ENCODE peak calls at places on chromosomes 12 and 14, in five cellular contexts. Y is lower lobe of right lung; Q is effector memory CD4-positive, alpha-beta T cell; G is foreskin fibroblast; X is neural progenitor cell. Z is an unnamed sample.

GRCh38 chr12:92047058-92047826 is 98.4 kb downstream of the BTG1 start:
- DNase-seq in Q (no peak), G (no peak), Y (no peak), X (no peak), Z (no peak)

GRCh38 chr12:119334459-119335170 is at the start of gene CCDC60:
- DNase-seq in Y (peak; percentile 50), Q (no peak), G (no peak), X (peak; percentile 96), Z (peak; percentile 64)

GRCh38 chr14:76595266-76595665 is 166.0 kb upstream of the VASH1 start:
- DNase-seq in Y (no peak), Q (no peak), X (no peak), G (no peak), Z (no peak)

GRCh38 chr12:130546494-130546893 is 169.6 kb downstream of the RIMBP2 start:
- DNase-seq in G (no peak), Y (no peak), Q (no peak), X (no peak), Z (no peak)

GRCh38 chr14:99033951-99034350 is 238.0 kb downstream of the BCL11B start:
- DNase-seq in Y (no peak), G (no peak), X (no peak), Q (no peak), Z (no peak)

GRCh38 chr12:79681008-79681590 is 9.7 kb downstream of the PAWR start:
- DNase-seq in G (peak; percentile 60), Y (no peak), Q (no peak), X (no peak), Z (no peak)

GRCh38 chr12:93844385-93844784 is 167.2 kb downstream of the CRADD start:
- DNase-seq in G (no peak), X (no peak), Y (no peak), Q (no peak), Z (no peak)

GRCh38 chr12:23895792-23896218 is 53.7 kb downstream of the SOX5 start:
- DNase-seq in X (peak; percentile 93), G (no peak), Y (no peak), Q (no peak), Z (no peak)

GRCh38 chr12:38154096-38155019 is 162.2 kb upstream of the ALG10B start:
- DNase-seq in Q (no peak), Y (no peak), G (no peak), X (no peak), Z (peak; percentile 57)

GRCh38 chr14:20403521-20403920 is 9.8 kb downstream of the TEP1 start:
- DNase-seq in X (no peak), G (no peak), Q (no peak), Y (no peak), Z (no peak)

GRCh38 chr12:57118711-57119271 is 7.6 kb upstream of the STAT6 start:
- DNase-seq in Q (no peak), Y (no peak), X (no peak), G (no peak), Z (no peak)

GRCh38 chr14:56334458-56334857 is 216.2 kb downstream of the PELI2 start:
- DNase-seq in X (no peak), G (no peak), Q (no peak), Y (no peak), Z (no peak)

GRCh38 chr14:78154827-78155226 is 15.3 kb upstream of the NRXN3 start:
- DNase-seq in G (no peak), Q (no peak), Y (no peak), X (peak; percentile 53), Z (no peak)

GRCh38 chr12:110475426-110475825 is 6.8 kb downstream of the FAM216A start:
- DNase-seq in G (no peak), X (no peak), Q (no peak), Y (no peak), Z (no peak)

GRCh38 chr14:72907886-72908285 is 14.0 kb upstream of the DPF3 start:
- DNase-seq in Y (no peak), G (peak; percentile 67), X (no peak), Q (no peak), Z (no peak)

GRCh38 chr12:116955382-116956021 is 44.8 kb downstream of the FBXW8 start:
- DNase-seq in G (no peak), Y (peak; percentile 67), Q (no peak), X (no peak), Z (peak; percentile 71)

GRCh38 chr12:131834798-131835615 is 6.8 kb downstream of the MMP17 start:
- DNase-seq in G (no peak), Q (no peak), X (no peak), Y (no peak), Z (no peak)

DNA sequence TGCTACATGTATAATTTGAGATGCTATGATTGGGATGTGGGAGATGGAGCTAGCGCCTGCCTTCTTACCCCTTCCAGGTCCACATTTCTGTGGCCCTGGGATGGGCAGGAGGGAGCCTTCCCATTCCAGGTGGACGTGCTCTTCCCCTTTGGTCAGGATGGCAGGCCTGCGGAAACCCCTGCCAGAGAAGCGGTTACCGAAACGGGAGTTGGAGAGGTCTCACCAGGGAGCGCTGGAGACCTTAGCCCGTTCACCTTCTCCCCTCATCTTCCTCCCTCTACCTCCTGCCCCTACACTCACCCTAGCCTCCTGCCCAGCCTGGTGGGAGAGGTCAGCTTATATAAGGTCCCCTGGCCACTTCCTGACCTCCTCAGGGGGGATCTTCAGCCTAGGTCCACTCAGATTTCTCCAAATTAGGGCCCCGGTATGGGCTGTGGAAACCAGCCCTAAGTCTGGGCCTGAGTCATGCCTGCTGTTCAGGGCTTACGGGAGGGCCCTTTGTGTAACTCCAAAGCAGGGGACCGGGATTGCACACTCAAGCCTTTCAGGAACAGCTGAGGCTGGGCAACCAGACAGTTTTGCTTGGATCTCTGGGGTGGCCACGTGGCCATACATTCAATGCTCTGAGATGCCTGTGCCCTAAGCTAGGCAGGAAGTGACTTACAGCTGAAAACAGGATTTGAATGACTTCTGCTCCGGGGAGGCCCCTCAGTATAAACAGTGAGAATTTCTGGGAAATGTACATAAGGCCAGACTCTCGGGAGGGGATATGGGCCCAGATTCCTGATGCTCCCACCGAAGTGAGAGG is 10.2 kb upstream of the MEG3 start:
- DNase-seq in Q (no peak), Y (no peak), X (no peak), G (peak; percentile 44), Z (no peak)
- H3K4me3 ChIP-seq in Q (no peak overlapping the region), Y (no peak overlapping the region), X (no peak overlapping the region), G (no peak overlapping the region), Z (no peak overlapping the region)

DNA sequence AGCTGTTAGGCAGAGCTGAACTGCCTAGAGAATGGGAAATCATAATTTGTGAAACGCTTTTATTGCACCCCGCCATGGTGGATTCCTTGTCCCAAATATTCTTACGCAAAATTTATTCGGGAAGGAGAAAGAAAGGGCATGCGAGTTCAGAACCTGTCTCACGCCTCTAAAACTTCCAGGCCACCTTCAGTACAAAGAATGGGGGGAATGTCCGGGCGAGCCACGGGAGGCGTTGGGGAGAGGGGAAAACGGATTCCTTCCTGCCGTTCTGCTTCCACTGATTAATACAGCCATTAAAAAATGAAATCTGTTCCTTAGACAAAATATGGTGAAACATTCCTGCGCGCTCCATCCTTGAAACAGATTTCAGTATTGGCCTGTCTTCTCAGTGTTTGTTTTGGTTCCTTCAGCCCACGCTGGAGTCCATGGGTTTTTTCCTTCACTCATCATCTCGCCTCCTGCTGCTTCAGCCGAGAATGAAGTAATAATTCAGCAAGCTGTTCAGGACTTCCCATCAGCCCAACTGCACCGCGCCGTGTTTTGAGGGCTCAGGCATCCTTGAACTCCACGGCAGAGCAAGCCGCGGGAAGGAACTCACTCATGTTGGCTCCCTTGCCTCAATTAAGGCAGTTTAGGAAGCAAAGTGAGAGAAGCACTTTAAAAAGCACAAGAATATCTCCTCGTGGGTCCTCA is 47.7 kb upstream of the CDKN3 start:
- DNase-seq in Y (no peak), G (peak; percentile 60), Q (no peak), X (no peak), Z (no peak)
- H3K4me3 ChIP-seq in Y (peak overlapping the region; percentile 3), G (peak overlapping the region; percentile 34), Q (no peak overlapping the region), X (no peak overlapping the region), Z (peak overlapping the region; percentile 2)

GRCh38 chr14:94077111-94077821 is 3.7 kb downstream of the DDX24 start:
- DNase-seq in Y (no peak), X (no peak), Q (no peak), G (no peak), Z (no peak)
- H3K4me3 ChIP-seq in Y (peak overlapping the region; percentile 85), X (no peak overlapping the region), Q (peak overlapping the region; percentile 39), G (peak overlapping the region; percentile 14), Z (peak overlapping the region; percentile 84)

GRCh38 chr12:69881771-69882170 is 56.7 kb downstream of the MYRFL start:
- DNase-seq in G (no peak), Y (no peak), Q (no peak), X (no peak), Z (no peak)

GRCh38 chr12:69886715-69887114 is 61.7 kb downstream of the MYRFL start:
- DNase-seq in G (no peak), Q (no peak), X (no peak), Y (no peak), Z (no peak)

GRCh38 chr12:69884386-69884785 is 59.4 kb downstream of the MYRFL start:
- DNase-seq in Y (no peak), X (no peak), G (no peak), Q (no peak), Z (no peak)

GRCh38 chr12:69885656-69886055 is 60.6 kb downstream of the MYRFL start:
- DNase-seq in Y (no peak), Q (no peak), X (no peak), G (no peak), Z (no peak)

GRCh38 chr12:69886101-69886500 is 61.1 kb downstream of the MYRFL start:
- DNase-seq in Q (no peak), X (no peak), G (no peak), Y (no peak), Z (no peak)
- H3K4me3 ChIP-seq in Q (no peak overlapping the region), X (no peak overlapping the region), G (no peak overlapping the region), Y (no peak overlapping the region), Z (no peak overlapping the region)

GRCh38 chr14:105397350-105397931 is 897 bp upstream of the TEX22 start:
- DNase-seq in Q (no peak), G (no peak), Y (no peak), X (no peak), Z (no peak)
- H3K4me3 ChIP-seq in Q (peak overlapping the region; percentile 92), G (peak overlapping the region; percentile 72), Y (peak overlapping the region; percentile 90), X (no peak overlapping the region), Z (peak overlapping the region; percentile 89)

GRCh38 chr12:89210277-89210676 is 142.0 kb downstream of the DUSP6 start:
- DNase-seq in Q (no peak), X (peak; percentile 33), Y (no peak), G (no peak), Z (no peak)

GRCh38 chr12:89211456-89211855 is 140.8 kb downstream of the DUSP6 start:
- DNase-seq in X (no peak), G (no peak), Q (no peak), Y (no peak), Z (no peak)

GRCh38 chr12:89206375-89206774 is 145.9 kb downstream of the DUSP6 start:
- DNase-seq in Y (no peak), G (no peak), X (no peak), Q (no peak), Z (no peak)

GRCh38 chr12:89205517-89205916 is 146.8 kb downstream of the DUSP6 start:
- DNase-seq in Y (no peak), X (no peak), Q (no peak), G (no peak), Z (no peak)

DNA sequence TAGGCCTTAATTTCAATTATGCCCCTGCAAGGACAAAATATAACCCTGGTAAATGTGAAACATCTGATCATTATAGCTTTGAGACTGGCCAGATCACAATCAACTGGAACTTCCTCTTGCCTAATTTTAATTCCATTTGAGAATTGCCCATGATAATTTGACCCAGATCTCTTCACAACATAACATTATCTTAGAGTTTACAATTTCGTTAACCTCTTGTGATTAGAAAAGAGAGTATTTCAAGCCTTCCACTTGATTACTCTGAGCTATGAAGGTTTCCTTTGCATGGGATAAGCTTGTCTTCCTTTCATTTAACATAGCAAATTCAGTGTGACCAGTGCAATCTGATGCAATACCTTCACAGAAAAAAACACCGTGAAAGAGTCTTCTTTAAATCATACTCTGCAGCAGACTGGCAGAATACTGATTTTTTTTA is 143.6 kb downstream of the DUSP6 start:
- DNase-seq in Y (no peak), X (no peak), Q (no peak), G (no peak), Z (no peak)
- H3K4me3 ChIP-seq in Y (no peak overlapping the region), X (no peak overlapping the region), Q (no peak overlapping the region), G (no peak overlapping the region), Z (no peak overlapping the region)

GRCh38 chr14:51304428-51304827 is 64.4 kb downstream of the TMX1 start:
- DNase-seq in Y (no peak), G (no peak), Q (no peak), X (no peak), Z (no peak)
- H3K4me3 ChIP-seq in Y (no peak overlapping the region), G (no peak overlapping the region), Q (no peak overlapping the region), X (no peak overlapping the region), Z (no peak overlapping the region)

Z was measured in upper lobe of right lung.